ENCODE peak calls at places on chromosomes 2 and 18, in nine cellular contexts. W is SJSA1; E is A549; Y is right lobe of liver; D is iPS DF 6.9; O is body of pancreas; R is CD4-positive, alpha-beta memory T cell; Q is neuronal stem cell; F is SJCRH30. S is an unnamed sample.

GRCh38 chr2:9556121-9556869 is 665 bp upstream of the ADAM17 start:
- DNase-seq in D (no peak), O (no peak), E (no peak), W (no peak), R (no peak), Q (no peak), F (peak), Y (no peak), S (no peak)

GRCh38 chr2:109054865-109055264 is 65.8 kb upstream of the EDAR start:
- DNase-seq in F (no peak), O (no peak), Q (no peak), R (no peak), E (no peak), Y (no peak), W (no peak), D (no peak), S (no peak)

GRCh38 chr2:210387074-210387473 is 72.1 kb upstream of the MYL1 start:
- DNase-seq in Y (no peak), O (no peak), E (no peak), R (no peak), Q (no peak), W (no peak), D (no peak), F (no peak), S (no peak)

GRCh38 chr2:16665746-16666452 is at the start of gene CYRIA:
- DNase-seq in O (peak), W (no peak), Y (peak), E (no peak), F (peak), Q (peak), R (peak), D (no peak), S (peak)

GRCh38 chr2:101516833-101517690 is 42.1 kb upstream of the RFX8 start:
- DNase-seq in O (no peak), Q (no peak), E (peak), F (no peak), W (peak), R (no peak), D (no peak), Y (no peak), S (no peak)

GRCh38 chr18:63157293-63158011 is 162.1 kb downstream of the BCL2 start:
- DNase-seq in R (peak), O (no peak), E (no peak), F (no peak), D (no peak), W (no peak), Y (no peak), Q (no peak), S (no peak)

GRCh38 chr18:66993492-66993891 is 389.6 kb upstream of the CDH19 start:
- DNase-seq in R (no peak), E (peak), F (no peak), O (no peak), Y (no peak), D (no peak), W (no peak), Q (no peak), S (no peak)

GRCh38 chr2:213089438-213089837 is 62.0 kb downstream of the IKZF2 start:
- DNase-seq in E (no peak), F (no peak), O (no peak), D (no peak), W (no peak), R (no peak), Q (no peak), Y (no peak), S (no peak)

GRCh38 chr2:96261328-96262003 is 4.3 kb downstream of the TMEM127 start:
- DNase-seq in O (no peak), D (no peak), W (no peak), Y (no peak), Q (no peak), R (no peak), F (no peak), E (no peak), S (no peak)

GRCh38 chr2:144198116-144198515 is 321.8 kb downstream of the ZEB2 start:
- DNase-seq in Y (no peak), W (no peak), R (no peak), Q (no peak), O (no peak), F (peak), E (peak), D (no peak), S (no peak)

GRCh38 chr18:48227206-48227605 is 182.0 kb downstream of the ZBTB7C start:
- DNase-seq in E (no peak), Q (no peak), Y (no peak), R (no peak), F (no peak), O (no peak), W (no peak), D (no peak), S (no peak)

GRCh38 chr2:1749750-1750149 is 5.4 kb upstream of the PXDN start:
- DNase-seq in O (peak), D (no peak), W (peak), R (no peak), F (no peak), Y (no peak), E (no peak), Q (no peak), S (no peak)

GRCh38 chr2:237721828-237722227 is 76.8 kb upstream of the RBM44 start:
- DNase-seq in E (no peak), W (no peak), R (no peak), Q (no peak), Y (no peak), D (no peak), O (no peak), F (no peak), S (no peak)

GRCh38 chr2:227379095-227379494 is at the start of gene TM4SF20:
- DNase-seq in F (no peak), Q (no peak), R (no peak), O (no peak), E (peak), W (no peak), D (no peak), Y (no peak), S (no peak)

GRCh38 chr2:232568161-232568560 is 17.7 kb downstream of the EIF4E2 start:
- DNase-seq in R (no peak), E (peak), Y (no peak), Q (no peak), W (peak), D (no peak), F (no peak), O (no peak), S (no peak)

GRCh38 chr2:27741673-27742072 is 29.8 kb upstream of the MRPL33 start:
- DNase-seq in O (no peak), E (no peak), R (no peak), W (no peak), Y (no peak), D (no peak), Q (no peak), F (no peak), S (no peak)

GRCh38 chr2:144479138-144479537 is 40.8 kb downstream of the ZEB2 start:
- DNase-seq in E (no peak), R (no peak), Y (no peak), O (no peak), W (no peak), F (peak), Q (no peak), D (no peak), S (no peak)

GRCh38 chr2:179238027-179238426 is 26.6 kb downstream of the SESTD1 start:
- DNase-seq in E (no peak), O (no peak), Y (no peak), W (no peak), R (no peak), Q (no peak), F (no peak), D (no peak), S (no peak)

GRCh38 chr2:166031054-166031453 is 77.5 kb upstream of the TTC21B start:
- DNase-seq in E (no peak), F (no peak), R (no peak), D (no peak), Y (no peak), O (no peak), W (no peak), Q (no peak), S (no peak)

GRCh38 chr2:43070676-43071491 is 155.5 kb downstream of the ZFP36L2 start:
- DNase-seq in O (no peak), Y (no peak), F (peak), W (no peak), D (no peak), E (no peak), R (no peak), Q (no peak), S (no peak)

GRCh38 chr18:8277270-8277669 is 332.0 kb upstream of the RAB12 start:
- DNase-seq in E (no peak), Q (no peak), O (no peak), F (no peak), Y (no peak), D (no peak), R (no peak), W (no peak), S (no peak)

GRCh38 chr2:20187331-20187730 is 37.6 kb downstream of the SDC1 start:
- DNase-seq in D (no peak), O (no peak), Y (no peak), E (no peak), Q (no peak), R (no peak), F (no peak), W (no peak), S (no peak)

GRCh38 chr2:88265352-88265960 is 95.3 kb downstream of the THNSL2 start:
- DNase-seq in Y (no peak), W (peak), Q (no peak), O (no peak), F (no peak), D (no peak), R (no peak), E (peak), S (no peak)

GRCh38 chr2:217947341-217948316 is 55.2 kb downstream of the TNS1 start:
- DNase-seq in D (no peak), W (no peak), Y (no peak), F (no peak), R (no peak), O (peak), Q (no peak), E (no peak), S (no peak)

GRCh38 chr2:240392948-240393830 is 42.3 kb upstream of the GPC1 start:
- DNase-seq in E (no peak), Y (peak), D (no peak), Q (no peak), W (peak), O (no peak), R (no peak), F (no peak), S (no peak)

GRCh38 chr2:45627911-45628310 is 16.8 kb upstream of the SRBD1 start:
- DNase-seq in D (no peak), O (no peak), W (no peak), Q (no peak), R (no peak), E (no peak), Y (no peak), F (no peak), S (no peak)

GRCh38 chr2:152166633-152167032 is 8.9 kb downstream of the STAM2 start:
- DNase-seq in D (no peak), E (no peak), R (no peak), Y (no peak), O (no peak), F (no peak), Q (no peak), W (no peak), S (no peak)

GRCh38 chr2:226791487-226792081 is 8.0 kb downstream of the IRS1 start:
- DNase-seq in E (peak), O (peak), W (peak), D (no peak), R (peak), Y (peak), F (no peak), Q (peak), S (peak)

GRCh38 chr2:195601361-195601760 is 55.7 kb upstream of the SLC39A10 start:
- DNase-seq in Y (no peak), O (no peak), R (no peak), Q (no peak), E (no peak), W (no peak), F (no peak), D (no peak), S (no peak)

GRCh38 chr2:12769492-12770105 is 52.9 kb downstream of the TRIB2 start:
- DNase-seq in Q (no peak), F (no peak), D (no peak), W (no peak), O (no peak), Y (peak), R (no peak), E (no peak), S (no peak)

GRCh38 chr18:48529796-48530195 is 9.0 kb upstream of the CTIF start:
- DNase-seq in F (no peak), D (no peak), Q (no peak), R (no peak), E (no peak), O (no peak), Y (no peak), W (peak), S (no peak)

GRCh38 chr2:38446418-38446817 is 69.3 kb upstream of the ATL2 start:
- DNase-seq in R (no peak), W (no peak), O (no peak), F (no peak), D (no peak), Y (no peak), E (no peak), Q (no peak), S (no peak)

GRCh38 chr2:182444170-182444569 is 17.3 kb upstream of the PDE1A start:
- DNase-seq in Q (no peak), R (no peak), E (no peak), Y (no peak), D (no peak), O (no peak), W (no peak), F (no peak), S (no peak)

GRCh38 chr2:60438653-60439052 is 114.8 kb downstream of the BCL11A start:
- DNase-seq in R (no peak), Y (no peak), D (no peak), W (no peak), E (no peak), F (no peak), Q (no peak), O (no peak), S (no peak)

GRCh38 chr2:64359892-64360657 is 93.9 kb upstream of the LGALSL start:
- DNase-seq in W (peak), E (peak), D (no peak), F (peak), R (no peak), Q (no peak), O (peak), Y (peak), S (no peak)

GRCh38 chr2:26740890-26741302 is 23.2 kb upstream of the SLC35F6 start:
- DNase-seq in W (no peak), R (no peak), E (peak), Q (no peak), D (no peak), Y (no peak), F (peak), O (no peak), S (no peak)

GRCh38 chr2:74740395-74741075 is 86.5 kb downstream of the SEMA4F start:
- DNase-seq in Q (no peak), W (peak), Y (no peak), F (peak), E (peak), R (no peak), O (no peak), D (no peak), S (no peak)

GRCh38 chr2:201546576-201546975 is 95.0 kb downstream of the STRADB start:
- DNase-seq in Y (no peak), R (no peak), Q (no peak), D (no peak), O (no peak), E (no peak), W (no peak), F (peak), S (no peak)

GRCh38 chr2:2845267-2845666 is 514.2 kb upstream of the MYT1L start:
- DNase-seq in O (no peak), E (no peak), W (no peak), Q (no peak), F (no peak), D (no peak), Y (no peak), R (no peak), S (no peak)

DNA sequence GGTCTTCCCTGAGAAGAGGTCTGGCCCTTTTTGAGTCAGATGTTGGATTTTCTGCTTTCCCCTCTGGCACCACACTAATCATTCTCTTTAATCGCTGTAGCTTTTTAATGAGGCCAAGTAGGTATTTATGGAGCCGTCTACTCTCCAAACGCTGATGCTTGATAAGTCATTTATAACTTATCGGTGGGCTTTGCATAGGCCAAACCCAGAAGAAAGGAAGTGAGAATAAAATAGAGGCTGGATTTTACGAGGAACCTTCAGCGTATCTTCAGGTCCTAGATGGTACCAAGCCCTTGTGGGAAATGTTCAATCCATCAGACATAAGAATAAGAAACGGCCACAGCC is 142.5 kb upstream of the CTAGE1 start:
- DNase-seq in D (no peak), R (no peak), W (no peak), Y (no peak), O (no peak), F (no peak), Q (no peak), E (no peak), S (no peak)
- H3K27ac ChIP-seq in D (no peak), R (no peak), W (peak), Y (peak), O (peak), F (no peak), Q (no peak), E (peak), S (no peak)

GRCh38 chr2:18412980-18413793 is 147.3 kb downstream of the RDH14 start:
- DNase-seq in Q (no peak), W (no peak), O (no peak), E (no peak), D (no peak), Y (no peak), F (no peak), R (no peak), S (no peak)
- H3K27ac ChIP-seq in Q (no peak), W (peak), O (no peak), E (peak), D (no peak), Y (no peak), F (no peak), R (no peak), S (no peak)

DNA sequence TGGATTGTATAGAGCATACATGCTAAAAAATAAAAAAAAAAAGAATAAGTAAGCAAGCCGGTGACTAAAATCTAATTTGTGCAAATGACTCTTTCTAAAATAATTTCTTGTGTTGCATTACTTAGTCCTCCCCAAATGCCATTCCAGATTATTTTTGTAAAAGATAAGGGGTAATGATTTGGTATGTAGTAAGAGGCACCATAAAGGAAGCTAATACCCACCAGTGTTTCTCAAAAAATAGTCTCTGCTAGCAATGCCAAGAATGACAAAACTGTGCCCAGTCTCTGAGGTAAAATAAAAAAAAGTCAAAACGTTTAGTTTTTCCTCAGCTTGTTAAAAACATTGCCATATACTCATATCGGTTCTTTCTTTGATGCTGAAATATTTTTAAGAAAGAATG is 2.7 kb downstream of the METTL5 start:
- DNase-seq in Y (no peak), F (no peak), Q (no peak), O (no peak), W (no peak), D (no peak), R (no peak), E (no peak), S (no peak)
- H3K27ac ChIP-seq in Y (no peak), F (no peak), Q (no peak), O (no peak), W (no peak), D (no peak), R (no peak), E (no peak), S (no peak)

DNA sequence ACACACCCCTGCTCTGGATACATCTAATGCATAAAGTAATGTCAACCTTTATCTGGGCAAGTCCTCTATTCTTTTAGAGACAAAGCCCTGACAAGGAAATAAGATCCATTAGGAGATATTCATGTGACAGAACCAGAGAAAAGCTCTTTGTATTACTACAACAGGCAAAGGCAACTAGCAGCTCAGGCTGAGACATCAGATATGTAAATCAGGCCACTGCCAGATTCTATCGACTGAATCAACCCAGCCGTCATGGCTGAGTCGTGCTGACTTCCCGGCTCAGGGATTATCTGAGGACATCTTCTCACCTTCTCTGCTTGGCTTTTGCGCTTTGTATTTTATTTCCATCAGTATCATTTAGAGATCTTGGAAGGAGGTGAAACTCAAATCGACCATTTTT is 294.5 kb downstream of the PLCL1 start:
- DNase-seq in F (no peak), E (no peak), R (no peak), O (no peak), W (no peak), Y (no peak), Q (peak), D (no peak), S (peak)
- H3K27ac ChIP-seq in F (no peak), E (no peak), R (no peak), O (no peak), W (no peak), Y (no peak), Q (no peak), D (no peak), S (peak)

S was measured in substantia nigra.